ENCODE peak calls at places on chromosomes 6 and 20, in four cellular contexts. A is IMR-90, F is A549, K is K562. N is an unnamed sample.

GRCh38 chr6:113909224-113909856 is 52.2 kb downstream of the MARCKS start:
- DNase-seq in K (peak; percentile 49), F (peak; percentile 47), A (peak; percentile 79), N (peak; percentile 7)

GRCh38 chr6:154298297-154298696 is 58.3 kb downstream of the IPCEF1 start:
- DNase-seq in K (no peak), A (peak; percentile 58), F (no peak), N (no peak)

GRCh38 chr6:63121166-63121565 is 90.1 kb upstream of the FKBP1C start:
- DNase-seq in K (no peak), A (no peak), F (peak; percentile 12), N (no peak)

GRCh38 chr20:4769328-4769727 is 47.6 kb downstream of the PRND start:
- DNase-seq in F (no peak), A (no peak), K (no peak), N (no peak)

GRCh38 chr6:140436023-140436811 is 1061.8 kb upstream of the CITED2 start:
- DNase-seq in A (peak; percentile 67), F (no peak), K (no peak), N (no peak)

GRCh38 chr20:8095648-8096572 is 36.2 kb upstream of the PLCB1 start:
- DNase-seq in A (peak; percentile 79), F (no peak), K (no peak), N (no peak)

GRCh38 chr20:23349338-23350006 is 1.1 kb upstream of the NXT1 start:
- DNase-seq in A (no peak), K (peak; percentile 16), F (no peak), N (no peak)

GRCh38 chr20:41152108-41152757 is 14.9 kb downstream of the PLCG1 start:
- DNase-seq in F (no peak), K (no peak), A (no peak), N (no peak)

GRCh38 chr20:36377348-36378326 is 71.5 kb downstream of the DLGAP4 start:
- DNase-seq in F (no peak), A (no peak), K (no peak), N (no peak)

GRCh38 chr20:19683168-19683567 is 74.9 kb upstream of the RIN2 start:
- DNase-seq in F (no peak), A (no peak), K (no peak), N (no peak)

GRCh38 chr6:10414766-10415592 is at the start of gene TFAP2A:
- DNase-seq in A (peak; percentile 56), F (peak; percentile 80), K (no peak), N (no peak)

GRCh38 chr6:135162678-135163439 is 18.2 kb upstream of the MYB start:
- DNase-seq in K (peak; percentile 74), F (peak; percentile 65), A (no peak), N (peak; percentile 93)

GRCh38 chr6:42404494-42404893 is 47.2 kb downstream of the TRERF1 start:
- DNase-seq in F (peak; percentile 53), A (peak; percentile 68), K (peak; percentile 79), N (no peak)

GRCh38 chr6:118697554-118697953 is 46.2 kb upstream of the CEP85L start:
- DNase-seq in K (no peak), F (no peak), A (no peak), N (no peak)

GRCh38 chr20:19750207-19750606 is 7.9 kb upstream of the RIN2 start:
- DNase-seq in F (no peak), K (no peak), A (no peak), N (no peak)

GRCh38 chr20:46215913-46216707 is 92.2 kb downstream of the CDH22 start:
- DNase-seq in A (peak; percentile 28), K (peak; percentile 78), F (peak; percentile 22), N (peak; percentile 77)

GRCh38 chr6:81214414-81215091 is 537.9 kb downstream of the TENT5A start:
- DNase-seq in F (no peak), K (no peak), A (no peak), N (no peak)

GRCh38 chr6:42260972-42261371 is 43.3 kb upstream of the MRPS10 start:
- DNase-seq in A (no peak), F (no peak), K (peak; percentile 82), N (peak; percentile 86)

GRCh38 chr20:34907616-34908469 is 31.4 kb downstream of the ACSS2 start:
- DNase-seq in F (peak; percentile 74), K (no peak), A (peak; percentile 92), N (no peak)

GRCh38 chr20:4782373-4782772 is 60.7 kb downstream of the PRND start:
- DNase-seq in K (no peak), F (no peak), A (no peak), N (no peak)

GRCh38 chr20:63007472-63007721 is 633 bp upstream of the BHLHE23 start:
- DNase-seq in A (no peak), F (no peak), K (no peak), N (no peak)

GRCh38 chr20:56630086-56630493 is 984 bp downstream of the TFAP2C start:
- DNase-seq in K (peak; percentile 21), A (no peak), F (peak; percentile 83), N (peak; percentile 54)

GRCh38 chr6:43798688-43799444 is 28.9 kb downstream of the VEGFA start:
- DNase-seq in F (peak; percentile 86), K (peak; percentile 89), A (peak; percentile 85), N (no peak)

GRCh38 chr6:79257381-79258205 is 23.1 kb upstream of the HMGN3 start:
- DNase-seq in F (no peak), K (no peak), A (peak; percentile 66), N (no peak)

GRCh38 chr6:87817226-87817625 is 115.2 kb upstream of the AKIRIN2 start:
- DNase-seq in K (no peak), F (no peak), A (no peak), N (no peak)

GRCh38 chr20:33229843-33230242 is 6.0 kb upstream of the BPIFA1 start:
- DNase-seq in A (no peak), F (no peak), K (no peak), N (no peak)

GRCh38 chr6:150891886-150892485 is 26.5 kb downstream of the MTHFD1L start:
- DNase-seq in F (peak; percentile 73), A (peak; percentile 88), K (peak; percentile 59), N (peak; percentile 50)

GRCh38 chr6:150895898-150896632 is 30.6 kb downstream of the MTHFD1L start:
- DNase-seq in F (no peak), K (no peak), A (no peak), N (no peak)

GRCh38 chr6:150897400-150897943 is 32.0 kb downstream of the MTHFD1L start:
- DNase-seq in K (no peak), A (no peak), F (no peak), N (no peak)

GRCh38 chr6:150894191-150894744 is 28.8 kb downstream of the MTHFD1L start:
- DNase-seq in F (no peak), A (no peak), K (no peak), N (no peak)

GRCh38 chr6:150894935-150895686 is 29.6 kb downstream of the MTHFD1L start:
- DNase-seq in F (peak; percentile 42), A (peak; percentile 62), K (peak; percentile 43), N (no peak)
- TF ChIP-seq MAFK in F (no peak), A (no peak), K (no peak), N (no peak)

DNA sequence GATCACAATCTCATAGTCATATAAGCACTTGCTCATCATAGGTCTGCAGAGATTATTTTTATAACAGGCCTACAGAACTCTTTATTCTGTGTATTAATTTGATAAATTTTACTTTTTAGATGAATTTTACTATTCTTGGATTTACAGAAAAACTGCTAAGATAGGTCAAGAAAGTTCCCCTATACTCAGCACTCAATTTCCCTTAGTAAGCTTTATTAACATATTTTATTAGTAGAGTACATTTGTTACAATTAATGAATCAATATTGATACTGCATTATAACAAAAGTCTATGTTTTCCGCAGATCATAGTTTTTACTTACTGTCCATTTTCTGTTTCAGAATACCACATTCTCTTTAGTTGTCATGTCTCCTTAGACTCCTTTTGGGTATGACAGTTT is 148.9 kb downstream of the GRM1 start:
- DNase-seq in F (no peak), K (no peak), A (no peak), N (no peak)
- TF ChIP-seq MAFK in F (no peak), K (no peak), A (no peak), N (no peak)

GRCh38 chr6:124036384-124036783 is 232.7 kb downstream of the NKAIN2 start:
- DNase-seq in A (no peak), F (no peak), K (no peak), N (no peak)
- TF ChIP-seq MAFK in A (no peak), F (no peak), K (no peak), N (no peak)

GRCh38 chr6:136643850-136644596 is 93.8 kb upstream of the MAP7 start:
- DNase-seq in K (peak; percentile 75), F (peak; percentile 83), A (peak; percentile 83), N (peak; percentile 96)
- TF ChIP-seq MAFK in K (no peak), F (no peak), A (no peak), N (no peak)

GRCh38 chr6:127026247-127026646 is 92.2 kb upstream of the RSPO3 start:
- DNase-seq in K (no peak), F (peak; percentile 61), A (no peak), N (no peak)

GRCh38 chr6:127031511-127031910 is 87.0 kb upstream of the RSPO3 start:
- DNase-seq in K (no peak), A (no peak), F (no peak), N (no peak)

GRCh38 chr6:127030841-127031240 is 87.6 kb upstream of the RSPO3 start:
- DNase-seq in A (no peak), K (no peak), F (no peak), N (no peak)

GRCh38 chr6:127032971-127033370 is 85.5 kb upstream of the RSPO3 start:
- DNase-seq in A (no peak), F (no peak), K (no peak), N (no peak)

GRCh38 chr6:127030111-127030510 is 88.4 kb upstream of the RSPO3 start:
- DNase-seq in F (no peak), A (no peak), K (no peak), N (no peak)
- TF ChIP-seq MAFK in F (no peak), A (no peak), K (no peak), N (no peak)

GRCh38 chr6:137903274-137903932 is 36.3 kb downstream of the TNFAIP3 start:
- DNase-seq in F (no peak), K (no peak), A (no peak), N (no peak)
- TF ChIP-seq MAFK in F (no peak), K (no peak), A (no peak), N (no peak)